ENCODE peak calls at places on chromosomes 5 and 9, in eight cellular contexts. H, O, S, A, C, F, Q and M are unnamed samples.
A peak's percentile ranks its signal among the peaks of the same experiment; 100 is the strongest.

GRCh38 chr9:124743686-124744348 is 27.3 kb downstream of the NR6A1 start:
- DNase-seq in H (no peak), O (no peak), S (no peak), A (no peak), C (no peak), F (no peak), Q (no peak), M (peak; percentile 51)

GRCh38 chr5:40603378-40603777 is 76.3 kb upstream of the PTGER4 start:
- DNase-seq in H (no peak), O (no peak), S (no peak), A (no peak), C (no peak), F (no peak), Q (no peak), M (peak; percentile 38)

GRCh38 chr5:60495644-60496520 is 204.1 kb downstream of the DEPDC1B start:
- DNase-seq in H (no peak), O (no peak), S (no peak), A (no peak), C (no peak), F (no peak), Q (no peak), M (no peak)

GRCh38 chr5:81779125-81779934 is 28.4 kb upstream of the SSBP2 start:
- DNase-seq in H (no peak), O (peak; percentile 21), S (peak; percentile 33), A (peak; percentile 84), C (no peak), F (no peak), Q (peak; percentile 49), M (no peak)

GRCh38 chr5:43042176-43042625 is 2.1 kb upstream of the ANXA2R start:
- DNase-seq in H (no peak), O (peak; percentile 53), S (peak; percentile 67), A (peak; percentile 91), C (peak; percentile 43), F (peak; percentile 66), Q (peak; percentile 91), M (no peak)

GRCh38 chr9:137586854-137587253 is 3.5 kb downstream of the ZMYND19 start:
- DNase-seq in H (no peak), O (no peak), S (no peak), A (no peak), C (no peak), F (no peak), Q (no peak), M (no peak)

GRCh38 chr5:27652505-27652904 is 614.1 kb upstream of the CDH9 start:
- DNase-seq in H (no peak), O (no peak), S (no peak), A (no peak), C (no peak), F (peak; percentile 62), Q (no peak), M (no peak)

GRCh38 chr9:129580211-129580915 is 40.5 kb downstream of the C9orf50 start:
- DNase-seq in H (no peak), O (no peak), S (no peak), A (no peak), C (no peak), F (no peak), Q (peak; percentile 66), M (no peak)

GRCh38 chr5:158992104-158992740 is 107.5 kb downstream of the EBF1 start:
- DNase-seq in H (no peak), O (no peak), S (no peak), A (no peak), C (no peak), F (no peak), Q (no peak), M (no peak)

GRCh38 chr9:129949821-129950220 is 93.2 kb downstream of the FNBP1 start:
- DNase-seq in H (no peak), O (no peak), S (no peak), A (no peak), C (no peak), F (no peak), Q (no peak), M (no peak)

GRCh38 chr9:99269429-99269828 is 47.3 kb downstream of the SEC61B start:
- DNase-seq in H (peak; percentile 30), O (no peak), S (no peak), A (no peak), C (no peak), F (no peak), Q (no peak), M (no peak)

GRCh38 chr5:178357127-178357526 is 124.5 kb upstream of the PHYKPL start:
- DNase-seq in H (no peak), O (no peak), S (no peak), A (no peak), C (no peak), F (peak; percentile 84), Q (no peak), M (no peak)

GRCh38 chr5:151067632-151068031 is 13.2 kb downstream of the TNIP1 start:
- DNase-seq in H (no peak), O (no peak), S (no peak), A (no peak), C (no peak), F (no peak), Q (no peak), M (no peak)
- H3K27ac ChIP-seq in H (peak overlapping the region; percentile 31), O (peak overlapping the region; percentile 70), S (no peak overlapping the region), A (peak overlapping the region; percentile 41), C (no peak overlapping the region), F (no peak overlapping the region), Q (no peak overlapping the region), M (no peak overlapping the region)

DNA sequence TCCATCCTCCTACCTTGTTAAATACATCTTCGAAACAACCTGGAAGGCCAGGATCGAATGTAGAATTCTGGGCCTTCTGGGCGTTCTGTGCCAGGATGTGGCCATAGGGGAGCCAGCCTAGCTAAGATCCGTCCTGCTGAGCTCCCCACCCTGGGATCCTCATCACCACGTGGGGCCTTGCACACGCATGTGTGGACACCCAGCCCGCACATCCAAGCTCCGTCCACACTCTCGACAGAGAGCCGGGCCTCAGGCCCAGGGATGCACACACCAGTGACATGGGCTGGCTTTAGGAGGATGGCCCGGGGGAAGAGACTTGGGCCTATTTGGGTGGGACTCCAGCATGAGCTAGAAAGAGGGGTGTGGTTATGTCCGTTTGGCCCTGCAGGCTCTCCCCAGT is 154.0 kb downstream of the PAX5 start:
- DNase-seq in H (no peak), O (no peak), S (no peak), A (no peak), C (no peak), F (no peak), Q (no peak), M (no peak)
- TF ChIP-seq CTCF in H (no peak), O (no peak), S (no peak), A (no peak), C (no peak), F (no peak), Q (no peak), M (no peak)

GRCh38 chr5:147485046-147485445 is 24.8 kb downstream of the DPYSL3 start:
- DNase-seq in H (no peak), O (no peak), S (no peak), A (no peak), C (no peak), F (no peak), Q (no peak), M (no peak)
- H3K27ac ChIP-seq in H (peak overlapping the region; percentile 83), O (peak overlapping the region; percentile 85), S (no peak overlapping the region), A (peak overlapping the region; percentile 78), C (no peak overlapping the region), F (no peak overlapping the region), Q (no peak overlapping the region), M (no peak overlapping the region)

GRCh38 chr5:56323505-56323904 is 90.4 kb upstream of the ANKRD55 start:
- DNase-seq in H (peak; percentile 26), O (no peak), S (peak; percentile 11), A (no peak), C (no peak), F (no peak), Q (no peak), M (peak; percentile 88)
- TF ChIP-seq CTCF in H (no peak), O (no peak), S (no peak), A (no peak), C (no peak), F (no peak), Q (no peak), M (no peak)